ENCODE peak calls at places on chromosomes 6 and 20, in seven cellular contexts. One of them, this sample, is unnamed.

GRCh38 chr20:36579996-36580545 is 6.7 kb downstream of the TGIF2 start:
- DNase-seq in stimulated activated CD4-positive, alpha-beta T cell treated with anti-CD3 and anti-CD28 coated beads, TNF-alpha, amount 100 ng/mL, for 1 hour: no peak
- DNase-seq in NCI-H1417: no peak
- DNase-seq in stimulated activated CD8-positive, alpha-beta memory T cell treated with anti-CD3 and anti-CD28 coated beads, Interleukin-4, amount 100 ng/mL, for 24 hours: no peak
- DNase-seq in breast epithelium: no peak
- DNase-seq in HCT116: no peak
- DNase-seq in PC-3: no peak
- DNase-seq in this sample: peak

GRCh38 chr6:33694401-33694931 is 17.0 kb downstream of the UQCC2 start:
- DNase-seq in stimulated activated CD8-positive, alpha-beta memory T cell treated with anti-CD3 and anti-CD28 coated beads, Interleukin-4, amount 100 ng/mL, for 24 hours: peak
- DNase-seq in breast epithelium: no peak
- DNase-seq in stimulated activated CD4-positive, alpha-beta T cell treated with anti-CD3 and anti-CD28 coated beads, TNF-alpha, amount 100 ng/mL, for 1 hour: peak
- DNase-seq in PC-3: peak
- DNase-seq in HCT116: no peak
- DNase-seq in NCI-H1417: peak
- DNase-seq in this sample: no peak

GRCh38 chr6:3957321-3957720 is 108.1 kb downstream of the FAM50B start:
- DNase-seq in stimulated activated CD8-positive, alpha-beta memory T cell treated with anti-CD3 and anti-CD28 coated beads, Interleukin-4, amount 100 ng/mL, for 24 hours: no peak
- DNase-seq in HCT116: no peak
- DNase-seq in NCI-H1417: no peak
- DNase-seq in PC-3: peak
- DNase-seq in stimulated activated CD4-positive, alpha-beta T cell treated with anti-CD3 and anti-CD28 coated beads, TNF-alpha, amount 100 ng/mL, for 1 hour: no peak
- DNase-seq in breast epithelium: no peak
- DNase-seq in this sample: no peak

GRCh38 chr6:160810238-160810637 is 108.2 kb downstream of the PLG start:
- DNase-seq in HCT116: no peak
- DNase-seq in PC-3: peak
- DNase-seq in stimulated activated CD8-positive, alpha-beta memory T cell treated with anti-CD3 and anti-CD28 coated beads, Interleukin-4, amount 100 ng/mL, for 24 hours: no peak
- DNase-seq in stimulated activated CD4-positive, alpha-beta T cell treated with anti-CD3 and anti-CD28 coated beads, TNF-alpha, amount 100 ng/mL, for 1 hour: no peak
- DNase-seq in breast epithelium: no peak
- DNase-seq in NCI-H1417: peak
- DNase-seq in this sample: no peak

GRCh38 chr6:33419580-33420492 is at the start of gene SYNGAP1:
- DNase-seq in stimulated activated CD4-positive, alpha-beta T cell treated with anti-CD3 and anti-CD28 coated beads, TNF-alpha, amount 100 ng/mL, for 1 hour: peak
- DNase-seq in HCT116: no peak
- DNase-seq in stimulated activated CD8-positive, alpha-beta memory T cell treated with anti-CD3 and anti-CD28 coated beads, Interleukin-4, amount 100 ng/mL, for 24 hours: no peak
- DNase-seq in PC-3: no peak
- DNase-seq in breast epithelium: no peak
- DNase-seq in NCI-H1417: peak
- DNase-seq in this sample: peak

GRCh38 chr6:73942581-73942980 is 246.6 kb downstream of the CD109 start:
- DNase-seq in PC-3: peak
- DNase-seq in HCT116: peak
- DNase-seq in stimulated activated CD4-positive, alpha-beta T cell treated with anti-CD3 and anti-CD28 coated beads, TNF-alpha, amount 100 ng/mL, for 1 hour: no peak
- DNase-seq in breast epithelium: no peak
- DNase-seq in stimulated activated CD8-positive, alpha-beta memory T cell treated with anti-CD3 and anti-CD28 coated beads, Interleukin-4, amount 100 ng/mL, for 24 hours: no peak
- DNase-seq in NCI-H1417: no peak
- DNase-seq in this sample: no peak

GRCh38 chr6:75934643-75935472 is 137.6 kb downstream of the IMPG1 start:
- DNase-seq in PC-3: peak
- DNase-seq in breast epithelium: no peak
- DNase-seq in stimulated activated CD8-positive, alpha-beta memory T cell treated with anti-CD3 and anti-CD28 coated beads, Interleukin-4, amount 100 ng/mL, for 24 hours: no peak
- DNase-seq in HCT116: peak
- DNase-seq in stimulated activated CD4-positive, alpha-beta T cell treated with anti-CD3 and anti-CD28 coated beads, TNF-alpha, amount 100 ng/mL, for 1 hour: no peak
- DNase-seq in NCI-H1417: peak
- DNase-seq in this sample: peak

GRCh38 chr6:39889229-39889628 is 45.0 kb downstream of the MOCS1 start:
- DNase-seq in breast epithelium: no peak
- DNase-seq in PC-3: no peak
- DNase-seq in NCI-H1417: no peak
- DNase-seq in stimulated activated CD4-positive, alpha-beta T cell treated with anti-CD3 and anti-CD28 coated beads, TNF-alpha, amount 100 ng/mL, for 1 hour: no peak
- DNase-seq in stimulated activated CD8-positive, alpha-beta memory T cell treated with anti-CD3 and anti-CD28 coated beads, Interleukin-4, amount 100 ng/mL, for 24 hours: no peak
- DNase-seq in HCT116: no peak
- DNase-seq in this sample: no peak

GRCh38 chr6:129030231-129030630 is 147.3 kb downstream of the LAMA2 start:
- DNase-seq in NCI-H1417: no peak
- DNase-seq in PC-3: no peak
- DNase-seq in stimulated activated CD8-positive, alpha-beta memory T cell treated with anti-CD3 and anti-CD28 coated beads, Interleukin-4, amount 100 ng/mL, for 24 hours: no peak
- DNase-seq in HCT116: no peak
- DNase-seq in breast epithelium: no peak
- DNase-seq in stimulated activated CD4-positive, alpha-beta T cell treated with anti-CD3 and anti-CD28 coated beads, TNF-alpha, amount 100 ng/mL, for 1 hour: no peak
- DNase-seq in this sample: no peak

GRCh38 chr6:100663219-100663863 is 198.6 kb upstream of the SIM1 start:
- DNase-seq in PC-3: peak
- DNase-seq in stimulated activated CD4-positive, alpha-beta T cell treated with anti-CD3 and anti-CD28 coated beads, TNF-alpha, amount 100 ng/mL, for 1 hour: no peak
- DNase-seq in breast epithelium: no peak
- DNase-seq in HCT116: no peak
- DNase-seq in NCI-H1417: no peak
- DNase-seq in stimulated activated CD8-positive, alpha-beta memory T cell treated with anti-CD3 and anti-CD28 coated beads, Interleukin-4, amount 100 ng/mL, for 24 hours: no peak
- DNase-seq in this sample: no peak

GRCh38 chr6:37239950-37240713 is 17.4 kb upstream of the TBC1D22B start:
- DNase-seq in PC-3: peak
- DNase-seq in stimulated activated CD8-positive, alpha-beta memory T cell treated with anti-CD3 and anti-CD28 coated beads, Interleukin-4, amount 100 ng/mL, for 24 hours: peak
- DNase-seq in breast epithelium: peak
- DNase-seq in HCT116: peak
- DNase-seq in stimulated activated CD4-positive, alpha-beta T cell treated with anti-CD3 and anti-CD28 coated beads, TNF-alpha, amount 100 ng/mL, for 1 hour: peak
- DNase-seq in NCI-H1417: peak
- DNase-seq in this sample: peak

GRCh38 chr20:34604980-34605788 is 46.7 kb downstream of the MAP1LC3A start:
- DNase-seq in HCT116: no peak
- DNase-seq in stimulated activated CD8-positive, alpha-beta memory T cell treated with anti-CD3 and anti-CD28 coated beads, Interleukin-4, amount 100 ng/mL, for 24 hours: no peak
- DNase-seq in stimulated activated CD4-positive, alpha-beta T cell treated with anti-CD3 and anti-CD28 coated beads, TNF-alpha, amount 100 ng/mL, for 1 hour: no peak
- DNase-seq in breast epithelium: no peak
- DNase-seq in NCI-H1417: no peak
- DNase-seq in PC-3: no peak
- DNase-seq in this sample: no peak

GRCh38 chr6:44563397-44563796 is 175.9 kb downstream of the CDC5L start:
- DNase-seq in HCT116: no peak
- DNase-seq in stimulated activated CD4-positive, alpha-beta T cell treated with anti-CD3 and anti-CD28 coated beads, TNF-alpha, amount 100 ng/mL, for 1 hour: no peak
- DNase-seq in PC-3: peak
- DNase-seq in NCI-H1417: no peak
- DNase-seq in stimulated activated CD8-positive, alpha-beta memory T cell treated with anti-CD3 and anti-CD28 coated beads, Interleukin-4, amount 100 ng/mL, for 24 hours: no peak
- DNase-seq in breast epithelium: no peak
- DNase-seq in this sample: peak

GRCh38 chr20:11378252-11378651 is 539.4 kb upstream of the BTBD3 start:
- DNase-seq in stimulated activated CD8-positive, alpha-beta memory T cell treated with anti-CD3 and anti-CD28 coated beads, Interleukin-4, amount 100 ng/mL, for 24 hours: no peak
- DNase-seq in breast epithelium: no peak
- DNase-seq in NCI-H1417: peak
- DNase-seq in PC-3: no peak
- DNase-seq in stimulated activated CD4-positive, alpha-beta T cell treated with anti-CD3 and anti-CD28 coated beads, TNF-alpha, amount 100 ng/mL, for 1 hour: no peak
- DNase-seq in HCT116: no peak
- DNase-seq in this sample: no peak

GRCh38 chr6:86031713-86032112 is 389.0 kb upstream of the SYNCRIP start:
- DNase-seq in HCT116: no peak
- DNase-seq in stimulated activated CD4-positive, alpha-beta T cell treated with anti-CD3 and anti-CD28 coated beads, TNF-alpha, amount 100 ng/mL, for 1 hour: no peak
- DNase-seq in PC-3: no peak
- DNase-seq in NCI-H1417: no peak
- DNase-seq in breast epithelium: no peak
- DNase-seq in stimulated activated CD8-positive, alpha-beta memory T cell treated with anti-CD3 and anti-CD28 coated beads, Interleukin-4, amount 100 ng/mL, for 24 hours: no peak
- DNase-seq in this sample: no peak

GRCh38 chr20:17419459-17419858 is 111.7 kb downstream of the BFSP1 start:
- DNase-seq in HCT116: no peak
- DNase-seq in breast epithelium: no peak
- DNase-seq in NCI-H1417: no peak
- DNase-seq in stimulated activated CD4-positive, alpha-beta T cell treated with anti-CD3 and anti-CD28 coated beads, TNF-alpha, amount 100 ng/mL, for 1 hour: no peak
- DNase-seq in stimulated activated CD8-positive, alpha-beta memory T cell treated with anti-CD3 and anti-CD28 coated beads, Interleukin-4, amount 100 ng/mL, for 24 hours: no peak
- DNase-seq in PC-3: no peak
- DNase-seq in this sample: no peak

GRCh38 chr6:111680013-111680712 is 74.5 kb upstream of the TRAF3IP2 start:
- DNase-seq in breast epithelium: no peak
- DNase-seq in stimulated activated CD8-positive, alpha-beta memory T cell treated with anti-CD3 and anti-CD28 coated beads, Interleukin-4, amount 100 ng/mL, for 24 hours: no peak
- DNase-seq in stimulated activated CD4-positive, alpha-beta T cell treated with anti-CD3 and anti-CD28 coated beads, TNF-alpha, amount 100 ng/mL, for 1 hour: no peak
- DNase-seq in NCI-H1417: no peak
- DNase-seq in HCT116: no peak
- DNase-seq in PC-3: no peak
- DNase-seq in this sample: no peak

GRCh38 chr6:32933661-32934085 is 7.2 kb downstream of the HLA-DMB start:
- DNase-seq in HCT116: peak
- DNase-seq in stimulated activated CD8-positive, alpha-beta memory T cell treated with anti-CD3 and anti-CD28 coated beads, Interleukin-4, amount 100 ng/mL, for 24 hours: peak
- DNase-seq in breast epithelium: peak
- DNase-seq in NCI-H1417: peak
- DNase-seq in PC-3: peak
- DNase-seq in stimulated activated CD4-positive, alpha-beta T cell treated with anti-CD3 and anti-CD28 coated beads, TNF-alpha, amount 100 ng/mL, for 1 hour: peak
- DNase-seq in this sample: peak

GRCh38 chr6:21899708-21900107 is 306.2 kb downstream of the SOX4 start:
- DNase-seq in stimulated activated CD8-positive, alpha-beta memory T cell treated with anti-CD3 and anti-CD28 coated beads, Interleukin-4, amount 100 ng/mL, for 24 hours: no peak
- DNase-seq in HCT116: no peak
- DNase-seq in NCI-H1417: no peak
- DNase-seq in PC-3: no peak
- DNase-seq in stimulated activated CD4-positive, alpha-beta T cell treated with anti-CD3 and anti-CD28 coated beads, TNF-alpha, amount 100 ng/mL, for 1 hour: no peak
- DNase-seq in breast epithelium: no peak
- DNase-seq in this sample: no peak

GRCh38 chr6:84522135-84522535 is 242.3 kb downstream of the TBX18 start:
- DNase-seq in stimulated activated CD4-positive, alpha-beta T cell treated with anti-CD3 and anti-CD28 coated beads, TNF-alpha, amount 100 ng/mL, for 1 hour: no peak
- DNase-seq in stimulated activated CD8-positive, alpha-beta memory T cell treated with anti-CD3 and anti-CD28 coated beads, Interleukin-4, amount 100 ng/mL, for 24 hours: no peak
- DNase-seq in breast epithelium: no peak
- DNase-seq in PC-3: peak
- DNase-seq in NCI-H1417: peak
- DNase-seq in HCT116: peak
- DNase-seq in this sample: no peak

GRCh38 chr6:139914910-139915309 is 540.5 kb upstream of the CITED2 start:
- DNase-seq in NCI-H1417: no peak
- DNase-seq in PC-3: no peak
- DNase-seq in HCT116: no peak
- DNase-seq in stimulated activated CD4-positive, alpha-beta T cell treated with anti-CD3 and anti-CD28 coated beads, TNF-alpha, amount 100 ng/mL, for 1 hour: no peak
- DNase-seq in stimulated activated CD8-positive, alpha-beta memory T cell treated with anti-CD3 and anti-CD28 coated beads, Interleukin-4, amount 100 ng/mL, for 24 hours: no peak
- DNase-seq in breast epithelium: no peak
- DNase-seq in this sample: no peak

GRCh38 chr6:147109707-147110106 is 94.5 kb upstream of the STXBP5 start:
- DNase-seq in stimulated activated CD4-positive, alpha-beta T cell treated with anti-CD3 and anti-CD28 coated beads, TNF-alpha, amount 100 ng/mL, for 1 hour: no peak
- DNase-seq in PC-3: no peak
- DNase-seq in breast epithelium: no peak
- DNase-seq in stimulated activated CD8-positive, alpha-beta memory T cell treated with anti-CD3 and anti-CD28 coated beads, Interleukin-4, amount 100 ng/mL, for 24 hours: no peak
- DNase-seq in HCT116: no peak
- DNase-seq in NCI-H1417: no peak
- DNase-seq in this sample: no peak

GRCh38 chr20:59308493-59309201 is 8.2 kb downstream of the EDN3 start:
- DNase-seq in HCT116: no peak
- DNase-seq in stimulated activated CD8-positive, alpha-beta memory T cell treated with anti-CD3 and anti-CD28 coated beads, Interleukin-4, amount 100 ng/mL, for 24 hours: no peak
- DNase-seq in stimulated activated CD4-positive, alpha-beta T cell treated with anti-CD3 and anti-CD28 coated beads, TNF-alpha, amount 100 ng/mL, for 1 hour: no peak
- DNase-seq in NCI-H1417: no peak
- DNase-seq in breast epithelium: no peak
- DNase-seq in PC-3: no peak
- DNase-seq in this sample: no peak

GRCh38 chr6:40692311-40692710 is 105.1 kb upstream of the LRFN2 start:
- DNase-seq in HCT116: no peak
- DNase-seq in stimulated activated CD4-positive, alpha-beta T cell treated with anti-CD3 and anti-CD28 coated beads, TNF-alpha, amount 100 ng/mL, for 1 hour: no peak
- DNase-seq in PC-3: no peak
- DNase-seq in NCI-H1417: no peak
- DNase-seq in breast epithelium: no peak
- DNase-seq in stimulated activated CD8-positive, alpha-beta memory T cell treated with anti-CD3 and anti-CD28 coated beads, Interleukin-4, amount 100 ng/mL, for 24 hours: no peak
- DNase-seq in this sample: no peak

GRCh38 chr6:108763931-108764579 is 84.2 kb upstream of the ARMC2 start:
- DNase-seq in PC-3: no peak
- DNase-seq in HCT116: no peak
- DNase-seq in NCI-H1417: no peak
- DNase-seq in breast epithelium: no peak
- DNase-seq in stimulated activated CD8-positive, alpha-beta memory T cell treated with anti-CD3 and anti-CD28 coated beads, Interleukin-4, amount 100 ng/mL, for 24 hours: no peak
- DNase-seq in stimulated activated CD4-positive, alpha-beta T cell treated with anti-CD3 and anti-CD28 coated beads, TNF-alpha, amount 100 ng/mL, for 1 hour: no peak
- DNase-seq in this sample: no peak

GRCh38 chr6:47366335-47366879 is 56.7 kb upstream of the TNFRSF21 start:
- DNase-seq in NCI-H1417: no peak
- DNase-seq in breast epithelium: no peak
- DNase-seq in PC-3: peak
- DNase-seq in HCT116: no peak
- DNase-seq in stimulated activated CD4-positive, alpha-beta T cell treated with anti-CD3 and anti-CD28 coated beads, TNF-alpha, amount 100 ng/mL, for 1 hour: no peak
- DNase-seq in stimulated activated CD8-positive, alpha-beta memory T cell treated with anti-CD3 and anti-CD28 coated beads, Interleukin-4, amount 100 ng/mL, for 24 hours: no peak
- DNase-seq in this sample: no peak

GRCh38 chr6:110039996-110040383 is 61.9 kb downstream of the GPR6 start:
- DNase-seq in PC-3: peak
- DNase-seq in NCI-H1417: peak
- DNase-seq in stimulated activated CD4-positive, alpha-beta T cell treated with anti-CD3 and anti-CD28 coated beads, TNF-alpha, amount 100 ng/mL, for 1 hour: peak
- DNase-seq in breast epithelium: no peak
- DNase-seq in HCT116: peak
- DNase-seq in stimulated activated CD8-positive, alpha-beta memory T cell treated with anti-CD3 and anti-CD28 coated beads, Interleukin-4, amount 100 ng/mL, for 24 hours: peak
- DNase-seq in this sample: peak

GRCh38 chr20:63490416-63490815 is 8.5 kb downstream of the EEF1A2 start:
- DNase-seq in breast epithelium: no peak
- DNase-seq in NCI-H1417: no peak
- DNase-seq in stimulated activated CD4-positive, alpha-beta T cell treated with anti-CD3 and anti-CD28 coated beads, TNF-alpha, amount 100 ng/mL, for 1 hour: no peak
- DNase-seq in stimulated activated CD8-positive, alpha-beta memory T cell treated with anti-CD3 and anti-CD28 coated beads, Interleukin-4, amount 100 ng/mL, for 24 hours: no peak
- DNase-seq in HCT116: no peak
- DNase-seq in PC-3: no peak
- DNase-seq in this sample: no peak

GRCh38 chr6:3963404-3963803 is 114.2 kb downstream of the FAM50B start:
- DNase-seq in stimulated activated CD8-positive, alpha-beta memory T cell treated with anti-CD3 and anti-CD28 coated beads, Interleukin-4, amount 100 ng/mL, for 24 hours: no peak
- DNase-seq in breast epithelium: no peak
- DNase-seq in HCT116: no peak
- DNase-seq in NCI-H1417: no peak
- DNase-seq in PC-3: no peak
- DNase-seq in stimulated activated CD4-positive, alpha-beta T cell treated with anti-CD3 and anti-CD28 coated beads, TNF-alpha, amount 100 ng/mL, for 1 hour: no peak
- DNase-seq in this sample: no peak

GRCh38 chr6:114319749-114320148 is 23.1 kb downstream of the HS3ST5 start:
- DNase-seq in HCT116: no peak
- DNase-seq in breast epithelium: no peak
- DNase-seq in PC-3: no peak
- DNase-seq in stimulated activated CD4-positive, alpha-beta T cell treated with anti-CD3 and anti-CD28 coated beads, TNF-alpha, amount 100 ng/mL, for 1 hour: no peak
- DNase-seq in NCI-H1417: no peak
- DNase-seq in stimulated activated CD8-positive, alpha-beta memory T cell treated with anti-CD3 and anti-CD28 coated beads, Interleukin-4, amount 100 ng/mL, for 24 hours: no peak
- DNase-seq in this sample: no peak

GRCh38 chr6:158476389-158476788 is 83.5 kb upstream of the TMEM181 start:
- DNase-seq in NCI-H1417: peak
- DNase-seq in HCT116: no peak
- DNase-seq in breast epithelium: no peak
- DNase-seq in stimulated activated CD4-positive, alpha-beta T cell treated with anti-CD3 and anti-CD28 coated beads, TNF-alpha, amount 100 ng/mL, for 1 hour: no peak
- DNase-seq in stimulated activated CD8-positive, alpha-beta memory T cell treated with anti-CD3 and anti-CD28 coated beads, Interleukin-4, amount 100 ng/mL, for 24 hours: no peak
- DNase-seq in PC-3: no peak
- DNase-seq in this sample: no peak

GRCh38 chr20:20362774-20363435 is 5.0 kb upstream of the INSM1 start:
- DNase-seq in PC-3: no peak
- DNase-seq in stimulated activated CD8-positive, alpha-beta memory T cell treated with anti-CD3 and anti-CD28 coated beads, Interleukin-4, amount 100 ng/mL, for 24 hours: no peak
- DNase-seq in NCI-H1417: peak
- DNase-seq in HCT116: no peak
- DNase-seq in breast epithelium: no peak
- DNase-seq in stimulated activated CD4-positive, alpha-beta T cell treated with anti-CD3 and anti-CD28 coated beads, TNF-alpha, amount 100 ng/mL, for 1 hour: no peak
- DNase-seq in this sample: no peak

GRCh38 chr6:1499798-1500197 is 109.9 kb upstream of the FOXC1 start:
- DNase-seq in HCT116: no peak
- DNase-seq in NCI-H1417: no peak
- DNase-seq in stimulated activated CD4-positive, alpha-beta T cell treated with anti-CD3 and anti-CD28 coated beads, TNF-alpha, amount 100 ng/mL, for 1 hour: no peak
- DNase-seq in stimulated activated CD8-positive, alpha-beta memory T cell treated with anti-CD3 and anti-CD28 coated beads, Interleukin-4, amount 100 ng/mL, for 24 hours: no peak
- DNase-seq in breast epithelium: no peak
- DNase-seq in PC-3: no peak
- DNase-seq in this sample: peak

GRCh38 chr6:31851485-31851832 is 11.2 kb downstream of the NEU1 start:
- DNase-seq in HCT116: no peak
- DNase-seq in NCI-H1417: no peak
- DNase-seq in PC-3: no peak
- DNase-seq in breast epithelium: no peak
- DNase-seq in stimulated activated CD8-positive, alpha-beta memory T cell treated with anti-CD3 and anti-CD28 coated beads, Interleukin-4, amount 100 ng/mL, for 24 hours: no peak
- DNase-seq in stimulated activated CD4-positive, alpha-beta T cell treated with anti-CD3 and anti-CD28 coated beads, TNF-alpha, amount 100 ng/mL, for 1 hour: no peak
- DNase-seq in this sample: no peak

GRCh38 chr20:25865715-25866656 is 169.3 kb upstream of the ZNF337 start:
- DNase-seq in breast epithelium: peak
- DNase-seq in stimulated activated CD4-positive, alpha-beta T cell treated with anti-CD3 and anti-CD28 coated beads, TNF-alpha, amount 100 ng/mL, for 1 hour: peak
- DNase-seq in stimulated activated CD8-positive, alpha-beta memory T cell treated with anti-CD3 and anti-CD28 coated beads, Interleukin-4, amount 100 ng/mL, for 24 hours: peak
- DNase-seq in PC-3: peak
- DNase-seq in NCI-H1417: peak
- DNase-seq in HCT116: peak
- DNase-seq in this sample: peak

GRCh38 chr20:62344782-62345181 is 22.3 kb downstream of the LAMA5 start:
- DNase-seq in breast epithelium: no peak
- DNase-seq in stimulated activated CD4-positive, alpha-beta T cell treated with anti-CD3 and anti-CD28 coated beads, TNF-alpha, amount 100 ng/mL, for 1 hour: no peak
- DNase-seq in HCT116: no peak
- DNase-seq in stimulated activated CD8-positive, alpha-beta memory T cell treated with anti-CD3 and anti-CD28 coated beads, Interleukin-4, amount 100 ng/mL, for 24 hours: no peak
- DNase-seq in PC-3: no peak
- DNase-seq in NCI-H1417: no peak
- DNase-seq in this sample: no peak

GRCh38 chr6:89792881-89793280 is 26.7 kb downstream of the MDN1 start:
- DNase-seq in PC-3: peak
- DNase-seq in breast epithelium: no peak
- DNase-seq in stimulated activated CD4-positive, alpha-beta T cell treated with anti-CD3 and anti-CD28 coated beads, TNF-alpha, amount 100 ng/mL, for 1 hour: no peak
- DNase-seq in NCI-H1417: peak
- DNase-seq in stimulated activated CD8-positive, alpha-beta memory T cell treated with anti-CD3 and anti-CD28 coated beads, Interleukin-4, amount 100 ng/mL, for 24 hours: no peak
- DNase-seq in HCT116: peak
- DNase-seq in this sample: peak

GRCh38 chr6:136923116-136923953 is 1.2 kb downstream of the SLC35D3 start:
- DNase-seq in NCI-H1417: no peak
- DNase-seq in breast epithelium: no peak
- DNase-seq in HCT116: no peak
- DNase-seq in stimulated activated CD4-positive, alpha-beta T cell treated with anti-CD3 and anti-CD28 coated beads, TNF-alpha, amount 100 ng/mL, for 1 hour: no peak
- DNase-seq in stimulated activated CD8-positive, alpha-beta memory T cell treated with anti-CD3 and anti-CD28 coated beads, Interleukin-4, amount 100 ng/mL, for 24 hours: no peak
- DNase-seq in PC-3: no peak
- DNase-seq in this sample: no peak